ENCODE peak calls at places on chromosome 7, in ten cellular contexts. C is cardiac fibroblast, D is transverse colon, J is A172, T is T-helper 17 cell, G is D341Med, I is NT2/D1, X is IMR-90, L is ovary, A is fibroblast of the aortic adventitia. U is an unnamed sample.

GRCh38 chr7:100127866-100128601 is 1.3 kb downstream of the MBLAC1 start:
- DNase-seq in C (peak), D (peak), J (no peak), T (no peak), G (no peak), I (no peak), X (no peak), L (peak), A (no peak), U (no peak)

GRCh38 chr7:128192497-128193142 is 48.5 kb upstream of the LEP start:
- DNase-seq in C (no peak), D (no peak), J (no peak), T (no peak), G (no peak), I (no peak), X (no peak), L (no peak), A (no peak), U (no peak)

GRCh38 chr7:102004229-102004628 is 186.8 kb downstream of the CUX1 start:
- DNase-seq in C (peak), D (no peak), J (no peak), T (no peak), G (no peak), I (no peak), X (peak), L (no peak), A (peak), U (no peak)

GRCh38 chr7:2940466-2940865 is 96.4 kb upstream of the GNA12 start:
- DNase-seq in C (no peak), D (no peak), J (no peak), T (no peak), G (no peak), I (no peak), X (no peak), L (no peak), A (no peak), U (no peak)

GRCh38 chr7:101693498-101694091 is 64.5 kb upstream of the MYL10 start:
- DNase-seq in C (no peak), D (no peak), J (no peak), T (no peak), G (no peak), I (no peak), X (no peak), L (no peak), A (no peak), U (no peak)

GRCh38 chr7:99020413-99020715 is 123.5 kb downstream of the SMURF1 start:
- DNase-seq in C (no peak), D (no peak), J (no peak), T (no peak), G (no peak), I (no peak), X (no peak), L (no peak), A (no peak), U (no peak)

GRCh38 chr7:117674617-117675016 is 194.8 kb downstream of the CFTR start:
- DNase-seq in C (no peak), D (no peak), J (no peak), T (no peak), G (no peak), I (peak), X (no peak), L (no peak), A (no peak), U (no peak)

GRCh38 chr7:107187774-107188173 is 19.0 kb downstream of the HBP1 start:
- DNase-seq in C (no peak), D (no peak), J (no peak), T (no peak), G (no peak), I (no peak), X (no peak), L (no peak), A (no peak), U (no peak)

GRCh38 chr7:40700653-40701475 is 566.1 kb downstream of the SUGCT start:
- DNase-seq in C (peak), D (no peak), J (peak), T (no peak), G (no peak), I (no peak), X (peak), L (no peak), A (no peak), U (no peak)

GRCh38 chr7:132182992-132183391 is 393.3 kb downstream of the PLXNA4 start:
- DNase-seq in C (no peak), D (no peak), J (no peak), T (no peak), G (no peak), I (no peak), X (no peak), L (no peak), A (no peak), U (no peak)

GRCh38 chr7:118218413-118219156 is 5.9 kb upstream of the ANKRD7 start:
- DNase-seq in C (no peak), D (no peak), J (no peak), T (no peak), G (no peak), I (no peak), X (no peak), L (no peak), A (peak), U (no peak)

GRCh38 chr7:106626376-106627293 is 34.3 kb downstream of the CCDC71L start:
- DNase-seq in C (no peak), D (peak), J (no peak), T (no peak), G (no peak), I (no peak), X (no peak), L (no peak), A (no peak), U (no peak)

GRCh38 chr7:5041047-5041446 is 4.6 kb upstream of the RBAK start:
- DNase-seq in C (no peak), D (no peak), J (no peak), T (no peak), G (no peak), I (no peak), X (no peak), L (no peak), A (no peak), U (no peak)

GRCh38 chr7:1292972-1293830 is 60.5 kb downstream of the UNCX start:
- DNase-seq in C (no peak), D (no peak), J (no peak), T (no peak), G (no peak), I (no peak), X (no peak), L (no peak), A (no peak), U (no peak)

GRCh38 chr7:88183051-88183450 is 36.8 kb downstream of the SRI start:
- DNase-seq in C (no peak), D (no peak), J (no peak), T (no peak), G (no peak), I (no peak), X (no peak), L (no peak), A (no peak), U (no peak)

GRCh38 chr7:77846317-77847092 is 47.9 kb downstream of the PHTF2 start:
- DNase-seq in C (no peak), D (no peak), J (no peak), T (no peak), G (no peak), I (no peak), X (no peak), L (no peak), A (no peak), U (no peak)

GRCh38 chr7:95642173-95642572 is 45.9 kb upstream of the PDK4 start:
- DNase-seq in C (no peak), D (no peak), J (no peak), T (no peak), G (no peak), I (no peak), X (no peak), L (no peak), A (no peak), U (no peak)

GRCh38 chr7:6419310-6419773 is 28.4 kb downstream of the DAGLB start:
- DNase-seq in C (no peak), D (no peak), J (peak), T (no peak), G (no peak), I (no peak), X (no peak), L (no peak), A (no peak), U (no peak)

GRCh38 chr7:134004829-134005505 is 122.2 kb upstream of the LRGUK start:
- DNase-seq in C (no peak), D (no peak), J (no peak), T (no peak), G (peak), I (no peak), X (no peak), L (no peak), A (no peak), U (no peak)

GRCh38 chr7:36303202-36304098 is 86.2 kb upstream of the ANLN start:
- DNase-seq in C (peak), D (peak), J (peak), T (no peak), G (peak), I (no peak), X (peak), L (peak), A (peak), U (peak)

GRCh38 chr7:16062269-16062668 is 359.1 kb downstream of the CRPPA start:
- DNase-seq in C (peak), D (no peak), J (peak), T (no peak), G (no peak), I (no peak), X (peak), L (no peak), A (peak), U (no peak)

GRCh38 chr7:2373124-2373556 is 18.5 kb downstream of the EIF3B start:
- DNase-seq in C (no peak), D (no peak), J (peak), T (no peak), G (peak), I (no peak), X (no peak), L (no peak), A (no peak), U (no peak)

GRCh38 chr7:132275811-132276210 is 300.5 kb downstream of the PLXNA4 start:
- DNase-seq in C (no peak), D (no peak), J (no peak), T (no peak), G (no peak), I (no peak), X (no peak), L (no peak), A (no peak), U (no peak)

GRCh38 chr7:128361463-128362441 is at the start of gene PRRT4:
- DNase-seq in C (peak), D (peak), J (no peak), T (peak), G (peak), I (no peak), X (no peak), L (peak), A (no peak), U (no peak)

GRCh38 chr7:93811198-93811597 is 79.4 kb downstream of the TFPI2 start:
- DNase-seq in C (no peak), D (no peak), J (no peak), T (no peak), G (no peak), I (no peak), X (no peak), L (no peak), A (no peak), U (no peak)

GRCh38 chr7:33050425-33051318 is 11.9 kb downstream of the NT5C3A start:
- DNase-seq in C (peak), D (no peak), J (peak), T (no peak), G (peak), I (peak), X (peak), L (no peak), A (peak), U (peak)

GRCh38 chr7:138979988-138980574 is 1.1 kb downstream of the KIAA1549 start:
- DNase-seq in C (peak), D (no peak), J (no peak), T (no peak), G (no peak), I (no peak), X (no peak), L (no peak), A (peak), U (no peak)

GRCh38 chr7:69903410-69903809 is 305.1 kb downstream of the AUTS2 start:
- DNase-seq in C (no peak), D (no peak), J (peak), T (no peak), G (no peak), I (no peak), X (no peak), L (no peak), A (peak), U (no peak)

GRCh38 chr7:30412810-30413504 is 65.6 kb downstream of the NOD1 start:
- DNase-seq in C (peak), D (peak), J (peak), T (no peak), G (peak), I (peak), X (peak), L (no peak), A (peak), U (peak)

GRCh38 chr7:778271-778967 is 51.3 kb upstream of the PRKAR1B start:
- DNase-seq in C (no peak), D (no peak), J (peak), T (no peak), G (peak), I (no peak), X (peak), L (no peak), A (no peak), U (no peak)

GRCh38 chr7:28483112-28483511 is 70.8 kb downstream of the CREB5 start:
- DNase-seq in C (no peak), D (no peak), J (peak), T (no peak), G (no peak), I (peak), X (peak), L (no peak), A (peak), U (no peak)

GRCh38 chr7:13508586-13508985 is 480.9 kb downstream of the ETV1 start:
- DNase-seq in C (no peak), D (no peak), J (no peak), T (no peak), G (no peak), I (no peak), X (no peak), L (no peak), A (no peak), U (no peak)

GRCh38 chr7:5824297-5824610 is 42.8 kb upstream of the RNF216 start:
- DNase-seq in C (no peak), D (no peak), J (no peak), T (peak), G (no peak), I (no peak), X (no peak), L (no peak), A (no peak), U (no peak)

GRCh38 chr7:120989571-120990220 is 1.2 kb downstream of the CPED1 start:
- DNase-seq in C (peak), D (no peak), J (peak), T (no peak), G (peak), I (no peak), X (peak), L (peak), A (peak), U (no peak)

GRCh38 chr7:105680505-105681187 is 99.4 kb upstream of the EFCAB10 start:
- DNase-seq in C (peak), D (peak), J (no peak), T (no peak), G (no peak), I (no peak), X (no peak), L (peak), A (no peak), U (no peak)

GRCh38 chr7:29370531-29371314 is 176.1 kb downstream of the CHN2 start:
- DNase-seq in C (peak), D (peak), J (peak), T (no peak), G (no peak), I (no peak), X (no peak), L (no peak), A (peak), U (no peak)

GRCh38 chr7:54015251-54015650 is 526.9 kb upstream of the VSTM2A start:
- DNase-seq in C (no peak), D (no peak), J (peak), T (no peak), G (no peak), I (no peak), X (no peak), L (no peak), A (no peak), U (no peak)

GRCh38 chr7:139950881-139951525 is 111.7 kb downstream of the PARP12 start:
- DNase-seq in C (no peak), D (no peak), J (no peak), T (no peak), G (no peak), I (no peak), X (no peak), L (no peak), A (no peak), U (no peak)

U was measured in RCC 7860.